ENCODE peak calls at places on chromosomes 7 and 10, in eight cellular contexts. R, E, L, M, V, S, A and Z are unnamed samples.

GRCh38 chr10:43809211-43809930 is 160.7 kb upstream of the ZNF32 start:
- DNase-seq in M (no peak), A (no peak), E (no peak), S (no peak), V (no peak), L (no peak), R (no peak), Z (no peak)

GRCh38 chr10:86756511-86757109 is at the start of gene BMPR1A:
- DNase-seq in S (no peak), L (peak), M (peak), V (no peak), A (peak), E (no peak), R (no peak), Z (peak)

GRCh38 chr10:83425306-83425705 is 714.0 kb upstream of the GHITM start:
- DNase-seq in M (no peak), E (no peak), L (no peak), S (no peak), A (no peak), V (no peak), R (no peak), Z (no peak)

GRCh38 chr10:14438057-14438456 is 107.3 kb upstream of the FRMD4A start:
- DNase-seq in S (no peak), V (no peak), E (no peak), A (no peak), L (no peak), R (no peak), M (no peak), Z (no peak)

GRCh38 chr7:87570178-87570577 is 30.5 kb downstream of the ABCB1 start:
- DNase-seq in M (no peak), L (no peak), V (no peak), E (no peak), S (no peak), R (no peak), A (no peak), Z (no peak)

GRCh38 chr10:30542001-30542861 is 87.3 kb downstream of the LYZL2 start:
- DNase-seq in S (peak), M (no peak), V (no peak), A (no peak), L (peak), E (peak), R (no peak), Z (no peak)

GRCh38 chr7:75740846-75741497 is 2.2 kb upstream of the HIP1 start:
- DNase-seq in R (no peak), E (peak), L (peak), S (peak), V (no peak), M (no peak), A (peak), Z (no peak)

GRCh38 chr7:98211676-98212531 is 665 bp downstream of the BHLHA15 start:
- DNase-seq in E (no peak), S (peak), A (no peak), L (peak), M (peak), R (peak), V (no peak), Z (no peak)

GRCh38 chr7:589781-590575 is 70.3 kb upstream of the PDGFA start:
- DNase-seq in V (no peak), E (no peak), A (no peak), L (no peak), M (no peak), S (no peak), R (no peak), Z (peak)

GRCh38 chr7:157498690-157499089 is 161.9 kb downstream of the DNAJB6 start:
- DNase-seq in R (peak), A (peak), M (no peak), S (no peak), V (no peak), E (no peak), L (no peak), Z (no peak)

DNA sequence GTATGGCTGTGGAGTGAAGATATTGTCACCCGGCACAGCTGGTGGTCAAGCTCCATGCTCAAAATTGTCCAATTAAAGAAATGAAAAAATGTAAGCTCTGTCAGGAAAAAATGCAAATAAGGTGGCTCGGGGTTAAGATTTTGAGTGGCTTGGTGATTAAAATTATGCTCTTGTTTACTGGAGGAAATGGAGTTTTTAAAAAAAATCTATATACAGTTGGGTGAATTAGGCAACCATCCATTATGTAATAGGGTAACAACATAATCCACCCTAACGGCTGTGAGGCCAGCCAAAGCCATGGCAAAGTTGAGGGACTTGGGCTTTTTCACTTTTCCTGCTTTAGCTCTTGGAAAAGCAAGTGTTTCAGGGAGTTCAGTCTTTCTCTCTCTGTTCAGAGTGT is 260.8 kb upstream of the HABP2 start:
- DNase-seq in S (no peak), L (no peak), M (no peak), V (no peak), E (peak), R (no peak), A (no peak), Z (no peak)
- TF ChIP-seq POLR2AphosphoS5 in S (no peak), L (no peak), M (no peak), V (no peak), E (no peak), R (no peak), A (no peak), Z (no peak)

GRCh38 chr7:23181684-23182553 is at the start of gene NUP42:
- DNase-seq in L (peak), V (peak), A (peak), E (peak), S (peak), M (peak), R (peak), Z (peak)
- TF ChIP-seq CTCF in L (no peak), V (no peak), A (no peak), E (no peak), S (peak), M (no peak), R (no peak), Z (no peak)

GRCh38 chr7:36984710-36985308 is 260.5 kb upstream of the AOAH start:
- DNase-seq in M (no peak), L (no peak), E (peak), S (no peak), R (no peak), V (no peak), A (no peak), Z (no peak)

GRCh38 chr7:36982749-36983148 is 258.5 kb upstream of the AOAH start:
- DNase-seq in S (no peak), E (no peak), R (no peak), V (no peak), A (no peak), L (no peak), M (no peak), Z (no peak)

GRCh38 chr7:36977878-36978277 is 253.6 kb upstream of the AOAH start:
- DNase-seq in L (no peak), A (no peak), R (no peak), S (peak), V (no peak), M (no peak), E (no peak), Z (no peak)

GRCh38 chr7:36984051-36984492 is 259.8 kb upstream of the AOAH start:
- DNase-seq in R (no peak), E (no peak), A (no peak), S (peak), V (no peak), L (no peak), M (no peak), Z (no peak)

DNA sequence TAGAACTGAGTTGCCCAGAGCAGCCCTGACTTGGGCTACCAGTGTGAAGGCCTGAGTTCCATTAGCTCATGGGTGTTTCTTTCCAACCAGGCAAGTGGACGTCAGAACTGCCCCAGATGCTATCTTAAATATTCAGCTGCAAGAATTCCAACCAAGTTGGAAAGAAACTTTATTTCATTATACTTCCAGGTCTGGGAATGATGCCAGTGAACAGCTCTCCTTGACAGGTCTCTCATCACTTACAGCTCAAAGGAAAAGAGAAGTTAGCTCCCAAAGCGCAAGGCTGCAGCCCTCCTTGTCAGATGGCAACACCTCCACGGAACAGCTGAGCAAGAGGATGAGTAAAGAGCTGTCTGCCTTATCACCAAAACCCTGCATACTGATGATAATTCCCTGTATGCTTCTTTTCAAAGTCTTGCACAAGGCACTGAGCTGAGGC is 255.5 kb upstream of the AOAH start:
- DNase-seq in R (no peak), S (no peak), M (no peak), E (no peak), V (no peak), A (no peak), L (no peak), Z (no peak)
- TF ChIP-seq POLR2AphosphoS5 in R (no peak), S (no peak), M (no peak), E (no peak), V (no peak), A (peak), L (no peak), Z (no peak)

GRCh38 chr7:36277247-36277542 is 112.5 kb upstream of the ANLN start:
- DNase-seq in E (no peak), V (no peak), R (no peak), S (peak), L (no peak), M (no peak), A (no peak), Z (no peak)
- TF ChIP-seq CTCF in E (no peak), V (no peak), R (no peak), S (no peak), L (no peak), M (no peak), A (no peak), Z (no peak)

GRCh38 chr10:77208857-77209256 is 428.8 kb downstream of the KCNMA1 start:
- DNase-seq in S (no peak), L (no peak), M (no peak), E (no peak), A (no peak), V (no peak), R (no peak), Z (no peak)
- TF ChIP-seq POLR2AphosphoS5 in S (no peak), L (no peak), M (no peak), E (no peak), A (no peak), V (no peak), R (no peak), Z (no peak)